ENCODE peak calls at places on chromosome 7, in eight cellular contexts. Q is cardiac muscle cell, W is HCT116, Z is heart right ventricle, O is H9, S is IMR-90, J is thyroid gland, D is Panc1. K is an unnamed sample. For H3K4me1, the result is how much of the 10 kb centered on the place peaks cover.

GRCh38 chr7:134422646-134423045 is 36.3 kb downstream of the AKR1B1 start:
- DNase-seq in Q (no peak), W (no peak), Z (no peak), O (no peak), S (no peak), J (no peak), D (no peak), K (no peak)

GRCh38 chr7:12025246-12025645 is 185.8 kb upstream of the TMEM106B start:
- DNase-seq in Q (peak), W (no peak), Z (no peak), O (no peak), S (peak), J (no peak), D (no peak), K (peak)

GRCh38 chr7:117110480-117111315 is 157.4 kb downstream of the ST7 start:
- DNase-seq in Q (no peak), W (no peak), Z (no peak), O (no peak), S (no peak), J (no peak), D (no peak), K (no peak)

GRCh38 chr7:71770269-71770907 is 638.4 kb downstream of the GALNT17 start:
- DNase-seq in Q (no peak), W (no peak), Z (no peak), O (no peak), S (no peak), J (peak), D (no peak), K (peak)

GRCh38 chr7:2166625-2167280 is 66.0 kb downstream of the MAD1L1 start:
- DNase-seq in Q (no peak), W (no peak), Z (no peak), O (peak), S (no peak), J (no peak), D (no peak), K (no peak)

GRCh38 chr7:104895851-104896236 is 118.2 kb upstream of the KMT2E start:
- DNase-seq in Q (no peak), W (no peak), Z (no peak), O (no peak), S (no peak), J (no peak), D (no peak), K (no peak)

GRCh38 chr7:128863433-128863989 is 855 bp downstream of the ATP6V1F start:
- DNase-seq in Q (peak), W (peak), Z (no peak), O (peak), S (peak), J (peak), D (no peak), K (peak)

GRCh38 chr7:155796381-155797261 is 15.6 kb downstream of the SHH start:
- DNase-seq in Q (peak), W (no peak), Z (peak), O (peak), S (no peak), J (peak), D (no peak), K (no peak)

GRCh38 chr7:46713868-46714596 is 793.0 kb upstream of the IGFBP3 start:
- DNase-seq in Q (peak), W (no peak), Z (no peak), O (no peak), S (no peak), J (peak), D (no peak), K (no peak)

GRCh38 chr7:148434181-148434769 is 156.3 kb upstream of the C7orf33 start:
- DNase-seq in Q (no peak), W (no peak), Z (no peak), O (no peak), S (no peak), J (no peak), D (no peak), K (no peak)

GRCh38 chr7:42192851-42193456 is 44.1 kb downstream of the GLI3 start:
- DNase-seq in Q (peak), W (no peak), Z (no peak), O (no peak), S (peak), J (no peak), D (no peak), K (peak)

GRCh38 chr7:42986781-42987248 is 54.6 kb downstream of the MRPL32 start:
- DNase-seq in Q (no peak), W (no peak), Z (no peak), O (no peak), S (no peak), J (no peak), D (no peak), K (no peak)

GRCh38 chr7:117323585-117323876 is 673 bp upstream of the WNT2 start:
- DNase-seq in Q (peak), W (no peak), Z (no peak), O (peak), S (no peak), J (no peak), D (no peak), K (no peak)

GRCh38 chr7:151796091-151796870 is 80.6 kb downstream of the PRKAG2 start:
- DNase-seq in Q (no peak), W (peak), Z (no peak), O (no peak), S (peak), J (no peak), D (peak), K (peak)

GRCh38 chr7:128944487-128945236 is 6.9 kb downstream of the IRF5 start:
- DNase-seq in Q (no peak), W (no peak), Z (no peak), O (no peak), S (no peak), J (no peak), D (no peak), K (no peak)

GRCh38 chr7:76358053-76358477 is 726 bp downstream of the YWHAG start:
- DNase-seq in Q (peak), W (no peak), Z (peak), O (no peak), S (peak), J (peak), D (no peak), K (no peak)

GRCh38 chr7:156122752-156123354 is 310.6 kb upstream of the SHH start:
- DNase-seq in Q (no peak), W (no peak), Z (no peak), O (no peak), S (no peak), J (no peak), D (no peak), K (no peak)

GRCh38 chr7:123538189-123538714 is 3.9 kb upstream of the IQUB start:
- DNase-seq in Q (peak), W (peak), Z (no peak), O (no peak), S (peak), J (no peak), D (peak), K (peak)

GRCh38 chr7:12031638-12032037 is 179.5 kb upstream of the TMEM106B start:
- DNase-seq in Q (peak), W (peak), Z (no peak), O (peak), S (peak), J (no peak), D (no peak), K (peak)

GRCh38 chr7:87941138-87941537 is 7.1 kb downstream of the ADAM22 start:
- DNase-seq in Q (no peak), W (no peak), Z (no peak), O (no peak), S (no peak), J (no peak), D (no peak), K (no peak)

GRCh38 chr7:128993419-128993818 is 55.7 kb downstream of the IRF5 start:
- DNase-seq in Q (no peak), W (no peak), Z (no peak), O (no peak), S (no peak), J (no peak), D (no peak), K (no peak)

GRCh38 chr7:79453558-79454324 is at the start of gene MAGI2:
- DNase-seq in Q (peak), W (no peak), Z (peak), O (peak), S (peak), J (peak), D (no peak), K (peak)

GRCh38 chr7:84783161-84783803 is 403.6 kb downstream of the SEMA3D start:
- DNase-seq in Q (peak), W (no peak), Z (no peak), O (no peak), S (peak), J (no peak), D (no peak), K (peak)

GRCh38 chr7:1853619-1854520 is 183.8 kb downstream of the ELFN1 start:
- DNase-seq in Q (no peak), W (no peak), Z (peak), O (peak), S (no peak), J (peak), D (no peak), K (no peak)

GRCh38 chr7:2654059-2654458 is 22.3 kb downstream of the TTYH3 start:
- DNase-seq in Q (no peak), W (no peak), Z (no peak), O (no peak), S (no peak), J (no peak), D (no peak), K (no peak)

GRCh38 chr7:37297546-37297945 is 151.1 kb downstream of the ELMO1 start:
- DNase-seq in Q (peak), W (no peak), Z (no peak), O (no peak), S (no peak), J (no peak), D (no peak), K (no peak)

GRCh38 chr7:54664235-54665228 is 94.5 kb downstream of the SEC61G start:
- DNase-seq in Q (peak), W (no peak), Z (peak), O (peak), S (peak), J (peak), D (no peak), K (peak)

GRCh38 chr7:29398011-29398410 is 165.6 kb upstream of the PRR15 start:
- DNase-seq in Q (no peak), W (no peak), Z (no peak), O (no peak), S (no peak), J (no peak), D (no peak), K (no peak)

GRCh38 chr7:45937301-45937700 is 16.2 kb upstream of the IGFBP3 start:
- DNase-seq in Q (no peak), W (no peak), Z (no peak), O (no peak), S (no peak), J (no peak), D (no peak), K (no peak)

GRCh38 chr7:157555921-157556320 is 219.1 kb downstream of the DNAJB6 start:
- DNase-seq in Q (no peak), W (no peak), Z (no peak), O (peak), S (no peak), J (no peak), D (no peak), K (no peak)

GRCh38 chr7:18087687-18088078 is 60.0 kb upstream of the PRPS1L1 start:
- DNase-seq in Q (no peak), W (no peak), Z (no peak), O (peak), S (no peak), J (no peak), D (no peak), K (no peak)

GRCh38 chr7:24756989-24757798 is at the start of gene GSDME:
- DNase-seq in Q (peak), W (no peak), Z (peak), O (peak), S (peak), J (peak), D (no peak), K (peak)

GRCh38 chr7:88226886-88227516 is 7.2 kb upstream of the SRI start:
- DNase-seq in Q (peak), W (peak), Z (no peak), O (no peak), S (peak), J (no peak), D (peak), K (peak)

GRCh38 chr7:51374936-51375335 is 58.3 kb upstream of the COBL start:
- DNase-seq in Q (no peak), W (peak), Z (no peak), O (no peak), S (no peak), J (no peak), D (no peak), K (peak)
- H3K27ac ChIP-seq in Q (no peak), W (peak), Z (no peak), O (no peak), S (no peak), J (no peak), D (no peak), K (no peak)

GRCh38 chr7:158809596-158809995 is 19.7 kb downstream of the ESYT2 start:
- DNase-seq in Q (peak), W (no peak), Z (no peak), O (no peak), S (peak), J (no peak), D (no peak), K (peak)

GRCh38 chr7:158810846-158811245 is 18.5 kb downstream of the ESYT2 start:
- DNase-seq in Q (no peak), W (no peak), Z (no peak), O (no peak), S (no peak), J (no peak), D (no peak), K (no peak)

GRCh38 chr7:158811461-158811860 is 17.8 kb downstream of the ESYT2 start:
- DNase-seq in Q (peak), W (no peak), Z (no peak), O (no peak), S (peak), J (no peak), D (no peak), K (peak)

GRCh38 chr7:158812684-158813083 is 16.6 kb downstream of the ESYT2 start:
- DNase-seq in Q (no peak), W (no peak), Z (no peak), O (no peak), S (no peak), J (no peak), D (no peak), K (no peak)

DNA sequence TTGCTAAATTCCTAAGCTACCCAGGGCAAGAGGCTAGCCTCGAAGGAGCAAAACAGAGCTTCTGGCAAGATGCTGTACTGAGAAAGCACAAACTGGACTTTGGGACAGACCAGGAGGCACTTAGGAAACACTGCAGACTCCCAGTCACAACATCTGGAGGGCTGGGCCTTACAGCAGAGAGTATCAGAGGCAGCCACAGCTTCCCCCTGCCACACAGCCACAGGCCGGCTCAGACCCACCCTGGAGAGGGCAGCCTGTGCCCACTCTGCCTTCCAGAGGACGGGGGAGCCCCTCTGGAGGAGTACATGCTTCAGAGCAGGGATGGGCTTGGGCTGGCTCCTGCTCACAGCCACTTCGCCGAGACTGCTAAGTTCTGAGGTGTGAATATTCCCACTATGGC is 17.4 kb downstream of the ESYT2 start:
- DNase-seq in Q (no peak), W (no peak), Z (no peak), O (no peak), S (no peak), J (no peak), D (no peak), K (no peak)
- H3K4me1 ChIP-seq in Q (under half), W (under half), Z (under half), O (under half), S (under half), J (under half), D (under half), K (under half)

GRCh38 chr7:120981888-120982615 is 6.5 kb upstream of the CPED1 start:
- DNase-seq in Q (peak), W (no peak), Z (no peak), O (no peak), S (peak), J (no peak), D (no peak), K (peak)
- TF ChIP-seq CTCF in Q (peak), W (no peak), Z (no peak), O (no peak), S (no peak), J (no peak), D (no peak), K (peak)

GRCh38 chr7:139728203-139728602 is 49.6 kb downstream of the HIPK2 start:
- DNase-seq in Q (no peak), W (no peak), Z (no peak), O (no peak), S (no peak), J (no peak), D (no peak), K (no peak)
- H3K27ac ChIP-seq in Q (no peak), W (no peak), Z (peak), O (no peak), S (no peak), J (no peak), D (peak), K (peak)

GRCh38 chr7:92848854-92849745 is 12.7 kb upstream of the CDK6 start:
- DNase-seq in Q (no peak), W (no peak), Z (no peak), O (no peak), S (no peak), J (no peak), D (no peak), K (peak)
- H3K4me1 ChIP-seq in Q (under half), W (under half), Z (under half), O (under half), S (under half), J (under half), D (under half), K (under half)

GRCh38 chr7:7895754-7896153 is 72.8 kb upstream of the GLCCI1 start:
- DNase-seq in Q (no peak), W (no peak), Z (no peak), O (no peak), S (no peak), J (no peak), D (no peak), K (no peak)
- TF ChIP-seq CTCF in Q (no peak), W (no peak), Z (no peak), O (no peak), S (no peak), J (no peak), D (no peak), K (no peak)

K was measured in fibroblast of lung.